ENCODE peak calls at places on chromosomes 7 and 10, in six cellular contexts. One of them, this sample, is unnamed.

GRCh38 chr10:7484456-7485266 is 73.8 kb upstream of the SFMBT2 start:
- DNase-seq in stromal cell of bone marrow: no peak
- DNase-seq in adrenal gland: no peak
- DNase-seq in psoas muscle: no peak
- DNase-seq in activated T-cell treated with anti-CD3 and anti-CD28 coated beads for 24 hours: no peak
- DNase-seq in Right ventricle myocardium superior: no peak
- DNase-seq in this sample: no peak

GRCh38 chr10:107894521-107894920 is 730.0 kb upstream of the SORCS1 start:
- DNase-seq in stromal cell of bone marrow: no peak
- DNase-seq in adrenal gland: no peak
- DNase-seq in psoas muscle: no peak
- DNase-seq in activated T-cell treated with anti-CD3 and anti-CD28 coated beads for 24 hours: no peak
- DNase-seq in Right ventricle myocardium superior: no peak
- DNase-seq in this sample: no peak

GRCh38 chr7:49776994-49777393 is 3.6 kb downstream of the VWC2 start:
- DNase-seq in stromal cell of bone marrow: no peak
- DNase-seq in adrenal gland: no peak
- DNase-seq in psoas muscle: no peak
- DNase-seq in activated T-cell treated with anti-CD3 and anti-CD28 coated beads for 24 hours: no peak
- DNase-seq in Right ventricle myocardium superior: no peak
- DNase-seq in this sample: no peak

GRCh38 chr7:137869260-137869659 is 22.5 kb upstream of the DGKI start:
- DNase-seq in stromal cell of bone marrow: no peak
- DNase-seq in adrenal gland: no peak
- DNase-seq in psoas muscle: no peak
- DNase-seq in activated T-cell treated with anti-CD3 and anti-CD28 coated beads for 24 hours: no peak
- DNase-seq in Right ventricle myocardium superior: no peak
- DNase-seq in this sample: no peak

GRCh38 chr10:79007843-79008319 is 60.9 kb upstream of the ZMIZ1 start:
- DNase-seq in stromal cell of bone marrow: peak; percentile 18
- DNase-seq in adrenal gland: no peak
- DNase-seq in psoas muscle: peak; percentile 72
- DNase-seq in activated T-cell treated with anti-CD3 and anti-CD28 coated beads for 24 hours: no peak
- DNase-seq in Right ventricle myocardium superior: no peak
- DNase-seq in this sample: no peak

GRCh38 chr10:77614778-77615625 is 22.6 kb downstream of the KCNMA1 start:
- DNase-seq in stromal cell of bone marrow: no peak
- DNase-seq in adrenal gland: no peak
- DNase-seq in psoas muscle: no peak
- DNase-seq in activated T-cell treated with anti-CD3 and anti-CD28 coated beads for 24 hours: no peak
- DNase-seq in Right ventricle myocardium superior: no peak
- DNase-seq in this sample: no peak

GRCh38 chr7:84624527-84624926 is 429.9 kb upstream of the SEMA3A start:
- DNase-seq in stromal cell of bone marrow: peak; percentile 14
- DNase-seq in adrenal gland: no peak
- DNase-seq in psoas muscle: no peak
- DNase-seq in activated T-cell treated with anti-CD3 and anti-CD28 coated beads for 24 hours: no peak
- DNase-seq in Right ventricle myocardium superior: no peak
- DNase-seq in this sample: no peak

GRCh38 chr7:63998549-63998948 is at the start of gene ZNF722:
- DNase-seq in stromal cell of bone marrow: no peak
- DNase-seq in adrenal gland: no peak
- DNase-seq in psoas muscle: no peak
- DNase-seq in activated T-cell treated with anti-CD3 and anti-CD28 coated beads for 24 hours: no peak
- DNase-seq in Right ventricle myocardium superior: no peak
- DNase-seq in this sample: no peak

GRCh38 chr10:64430690-64431323 is 909.6 kb downstream of the REEP3 start:
- DNase-seq in stromal cell of bone marrow: peak; percentile 18
- DNase-seq in adrenal gland: no peak
- DNase-seq in psoas muscle: no peak
- DNase-seq in activated T-cell treated with anti-CD3 and anti-CD28 coated beads for 24 hours: no peak
- DNase-seq in Right ventricle myocardium superior: no peak
- DNase-seq in this sample: no peak

GRCh38 chr7:131105294-131105802 is 222.3 kb upstream of the MKLN1 start:
- DNase-seq in stromal cell of bone marrow: no peak
- DNase-seq in adrenal gland: peak; percentile 75
- DNase-seq in psoas muscle: no peak
- DNase-seq in activated T-cell treated with anti-CD3 and anti-CD28 coated beads for 24 hours: no peak
- DNase-seq in Right ventricle myocardium superior: no peak
- DNase-seq in this sample: no peak